ENCODE peak calls at places on chromosome 15, in five cellular contexts. G is CD8-positive, alpha-beta T cell; S is dorsolateral prefrontal cortex; H is mammary epithelial cell; I is coronary artery. O is an unnamed sample.

GRCh38 chr15:96622714-96623113 is 292.2 kb downstream of the NR2F2 start:
- DNase-seq in G (no peak), S (no peak), I (no peak), H (no peak), O (no peak)

GRCh38 chr15:71301958-71302621 is 186.8 kb downstream of the THSD4 start:
- DNase-seq in I (no peak), G (no peak), H (no peak), S (no peak), O (no peak)

GRCh38 chr15:54066403-54066802 is 88.2 kb downstream of the UNC13C start:
- DNase-seq in H (no peak), S (no peak), G (no peak), I (no peak), O (no peak)

GRCh38 chr15:63930034-63930433 is 96.3 kb upstream of the HERC1 start:
- DNase-seq in S (no peak), G (no peak), I (peak; percentile 59), H (no peak), O (no peak)

GRCh38 chr15:50084932-50085331 is 34.1 kb downstream of the ATP8B4 start:
- DNase-seq in G (no peak), S (no peak), I (no peak), H (no peak), O (no peak)

GRCh38 chr15:88709960-88710715 is 71.3 kb downstream of the ISG20 start:
- DNase-seq in G (no peak), S (no peak), I (peak; percentile 56), H (no peak), O (no peak)

GRCh38 chr15:77030042-77030927 is 35.4 kb downstream of the PSTPIP1 start:
- DNase-seq in H (no peak), S (peak; percentile 51), I (peak; percentile 66), G (no peak), O (peak; percentile 63)

GRCh38 chr15:101615986-101616848 is 36.0 kb downstream of the TM2D3 start:
- DNase-seq in G (no peak), S (no peak), H (peak; percentile 48), I (no peak), O (peak; percentile 61)

DNA sequence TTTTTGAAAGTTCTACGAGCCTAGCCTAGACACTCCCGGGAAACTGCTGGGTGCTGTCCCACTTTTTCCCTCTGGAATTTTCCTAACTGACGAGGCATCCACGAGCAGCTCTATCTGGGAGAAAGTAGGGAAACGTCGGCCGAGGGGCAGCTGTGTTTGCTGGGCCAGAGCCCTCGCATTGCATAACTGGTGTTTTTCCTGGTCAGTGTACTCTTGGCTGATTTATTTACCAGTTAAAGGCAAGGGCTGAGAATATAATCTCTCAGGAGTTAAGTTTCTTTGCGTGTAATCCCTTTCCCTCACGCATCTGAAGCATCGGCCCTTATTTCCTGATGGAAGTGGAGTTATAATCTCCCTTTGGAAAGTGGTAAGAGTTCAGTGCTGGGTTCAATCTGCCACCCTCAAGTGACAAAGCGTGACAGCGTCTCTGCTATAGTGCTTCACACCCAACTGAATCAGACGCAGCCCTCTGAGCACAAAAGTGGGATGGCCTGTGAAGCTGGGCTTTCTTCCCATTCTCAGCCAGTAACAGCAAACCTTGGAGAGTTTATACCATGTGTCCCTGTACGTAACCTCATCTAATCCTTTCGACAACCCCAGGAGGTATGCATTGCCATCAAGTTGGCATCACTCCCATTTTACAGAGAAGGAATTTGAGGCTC is 311.5 kb downstream of the RORA start:
- DNase-seq in S (no peak), G (no peak), H (no peak), I (no peak), O (no peak)
- H3K27ac ChIP-seq in S (peak overlapping the region; percentile 78), G (no peak overlapping the region), H (no peak overlapping the region), I (peak overlapping the region; percentile 67), O (peak overlapping the region; percentile 14)

DNA sequence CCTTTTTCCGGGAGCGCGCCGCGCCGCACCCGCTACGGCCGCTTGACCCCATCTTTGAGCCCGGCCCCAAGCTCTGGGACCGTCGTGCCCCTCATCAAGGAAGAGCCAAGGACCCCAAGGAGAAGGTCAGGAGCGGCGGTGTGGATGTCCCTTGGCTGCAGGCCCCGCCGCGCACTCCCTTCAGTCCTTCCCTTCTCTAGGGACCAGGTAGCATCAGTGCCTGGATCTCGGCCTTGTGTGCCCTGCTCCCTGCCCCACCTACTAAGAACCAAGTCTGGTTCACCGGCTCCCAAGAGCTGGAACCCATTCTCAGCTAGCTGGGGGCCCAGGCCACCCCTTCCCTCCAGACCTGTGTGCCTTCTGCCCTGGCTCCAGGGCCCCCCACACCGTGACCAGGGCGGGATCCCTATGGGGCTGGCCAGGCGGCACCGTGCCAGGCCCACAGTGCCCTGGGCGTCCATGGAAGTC is 69.3 kb upstream of the CGNL1 start:
- DNase-seq in H (no peak), G (no peak), S (no peak), I (peak; percentile 69), O (no peak)
- TF ChIP-seq CTCF in H (no peak), G (no peak), S (no peak), I (no peak), O (no peak)

DNA sequence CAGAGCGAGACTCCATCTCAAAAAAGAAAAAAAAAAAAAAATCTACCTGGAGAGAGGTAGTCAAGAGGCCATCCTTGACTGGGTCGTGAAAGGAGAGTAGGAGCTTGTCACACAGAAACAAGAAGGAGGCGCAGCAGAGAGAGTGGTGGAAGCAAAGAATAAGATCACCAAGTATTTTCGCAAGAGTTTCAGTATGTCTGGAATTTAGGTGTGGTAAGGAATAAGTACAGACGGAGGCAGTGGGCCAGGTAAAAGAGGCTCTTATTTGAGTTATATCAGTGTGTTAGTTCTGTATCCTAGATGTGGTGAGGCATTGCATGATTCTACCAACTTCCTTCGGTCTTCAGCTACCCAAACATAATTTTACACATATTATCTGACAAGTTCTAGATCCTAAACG is 14.6 kb upstream of the ATP10A start:
- DNase-seq in S (no peak), H (no peak), G (no peak), I (no peak), O (no peak)
- H3K27ac ChIP-seq in S (no peak overlapping the region), H (no peak overlapping the region), G (no peak overlapping the region), I (no peak overlapping the region), O (peak overlapping the region; percentile 63)

DNA sequence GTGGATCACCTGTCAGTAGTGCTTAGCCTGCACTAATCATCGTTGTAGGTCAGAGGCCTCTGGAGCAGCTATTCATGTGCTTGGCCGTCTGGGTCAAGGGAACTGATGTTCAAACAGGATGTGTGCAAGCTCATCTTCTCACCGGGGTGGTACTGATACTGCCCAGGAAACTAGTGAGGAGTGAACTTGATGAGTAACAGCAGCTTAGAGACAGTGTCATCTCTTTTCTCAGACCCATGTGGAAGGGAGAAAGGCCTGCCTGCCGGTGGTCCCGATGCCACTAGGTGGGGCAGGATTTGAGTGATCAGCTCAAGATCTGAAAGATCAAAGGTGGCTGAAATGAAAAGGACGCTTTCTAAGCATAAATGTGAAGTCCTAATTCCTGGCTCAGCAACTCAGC is 67.2 kb downstream of the CEMIP start:
- DNase-seq in S (no peak), H (no peak), I (no peak), G (no peak), O (no peak)
- TF ChIP-seq CTCF in S (no peak), H (no peak), I (no peak), G (no peak), O (no peak)